ENCODE peak calls at places on chromosomes 11 and 22, in six cellular contexts. I is IMR-90, Z is mesenchymal stem cell, V is mesendoderm, T is H1, W is H9. P is an unnamed sample. For H3K4me1, the result is how much of the 10 kb centered on the place peaks cover.

GRCh38 chr11:119618208-119618909 is 110.6 kb downstream of the NECTIN1 start:
- DNase-seq in I (no peak), Z (no peak), W (peak), V (peak), T (no peak), P (peak)

GRCh38 chr11:11027271-11027670 is 169.4 kb upstream of the ZBED5 start:
- DNase-seq in V (no peak), I (peak), Z (peak), T (no peak), W (no peak), P (no peak)

GRCh38 chr22:36220457-36220921 is 18.8 kb downstream of the APOL2 start:
- DNase-seq in W (peak), Z (peak), T (no peak), I (peak), V (peak), P (no peak)

GRCh38 chr11:71283960-71284359 is 31.6 kb upstream of the SHANK2 start:
- DNase-seq in V (no peak), I (no peak), T (no peak), Z (no peak), W (peak), P (no peak)

GRCh38 chr22:20775342-20775895 is 1.5 kb downstream of the SERPIND1 start:
- DNase-seq in I (no peak), V (no peak), W (no peak), Z (no peak), T (no peak), P (no peak)

GRCh38 chr22:34696557-34696956 is 369.4 kb upstream of the ISX start:
- DNase-seq in Z (no peak), W (peak), T (peak), I (no peak), V (peak), P (peak)

GRCh38 chr11:127136438-127136837 is 135.9 kb upstream of the KIRREL3 start:
- DNase-seq in I (no peak), W (no peak), T (peak), V (peak), Z (no peak), P (no peak)

GRCh38 chr11:73188301-73188700 is 29.8 kb upstream of the P2RY2 start:
- DNase-seq in V (no peak), Z (no peak), W (no peak), T (no peak), I (no peak), P (no peak)

GRCh38 chr22:35987487-35987886 is 41.1 kb downstream of the RBFOX2 start:
- DNase-seq in Z (peak), T (no peak), W (no peak), V (no peak), I (peak), P (no peak)

GRCh38 chr11:8649361-8649760 is 33.1 kb downstream of the TRIM66 start:
- DNase-seq in W (no peak), Z (peak), V (peak), T (no peak), I (peak), P (no peak)

GRCh38 chr11:16795146-16795545 is 56.7 kb downstream of the C11orf58 start:
- DNase-seq in V (no peak), Z (no peak), W (no peak), T (no peak), I (no peak), P (no peak)

GRCh38 chr22:35594686-35595085 is 22.4 kb downstream of the MB start:
- DNase-seq in Z (no peak), V (no peak), T (no peak), I (no peak), W (no peak), P (no peak)

GRCh38 chr11:130909650-130910049 is 6.6 kb downstream of the SNX19 start:
- DNase-seq in V (no peak), T (no peak), W (no peak), I (peak), Z (peak), P (no peak)

GRCh38 chr11:15617126-15617525 is 502.4 kb downstream of the INSC start:
- DNase-seq in Z (no peak), T (no peak), W (no peak), I (no peak), V (no peak), P (no peak)

GRCh38 chr11:72224587-72225410 is at the start of gene INPPL1:
- DNase-seq in I (no peak), T (peak), V (peak), W (peak), Z (peak), P (no peak)

GRCh38 chr22:40345271-40345670 is 1.0 kb upstream of the ADSL start:
- DNase-seq in W (no peak), Z (peak), T (no peak), I (peak), V (no peak), P (no peak)

GRCh38 chr11:100776212-100776896 is 89.3 kb downstream of the ARHGAP42 start:
- DNase-seq in Z (peak), V (no peak), W (no peak), T (no peak), I (peak), P (no peak)

GRCh38 chr11:41118521-41118920 is 340.9 kb downstream of the LRRC4C start:
- DNase-seq in I (no peak), W (no peak), V (no peak), T (no peak), Z (no peak), P (no peak)

DNA sequence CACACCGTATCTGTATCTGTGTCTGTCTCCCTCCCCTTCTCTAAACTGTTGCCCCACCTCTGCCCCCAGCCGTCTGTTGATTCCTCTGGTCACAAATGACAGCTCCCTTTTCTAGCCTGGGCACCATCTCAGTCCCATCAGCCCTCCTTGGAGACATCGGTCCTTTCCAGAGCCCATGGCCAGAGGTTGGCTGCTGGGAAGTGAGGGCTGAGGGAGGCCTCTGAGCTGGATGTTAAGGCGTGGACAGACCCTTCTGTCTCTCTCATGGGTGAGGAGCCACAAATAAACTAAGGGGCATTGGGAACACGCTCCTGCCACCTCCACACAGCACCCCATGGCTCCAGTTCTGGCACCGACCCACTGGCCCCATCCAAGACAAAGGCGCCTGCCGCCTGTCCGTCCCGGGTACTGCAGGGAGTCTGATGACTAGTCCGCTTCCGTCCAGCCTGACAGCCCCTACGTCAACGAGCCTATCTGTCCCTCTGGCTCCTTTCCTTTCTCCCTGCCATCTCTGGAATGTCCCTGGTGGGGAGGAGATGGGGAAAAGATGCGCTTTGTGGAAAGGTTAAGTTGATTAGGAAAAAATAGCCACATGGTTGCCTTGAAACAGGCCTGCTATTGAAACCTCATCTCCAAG is 10.5 kb downstream of the PDGFB start:
- DNase-seq in T (peak), I (no peak), V (peak), W (no peak), Z (peak), P (peak)
- H3K4ac ChIP-seq in T (peak), I (peak), V (peak), W (no peak), Z (no peak), P (peak)

DNA sequence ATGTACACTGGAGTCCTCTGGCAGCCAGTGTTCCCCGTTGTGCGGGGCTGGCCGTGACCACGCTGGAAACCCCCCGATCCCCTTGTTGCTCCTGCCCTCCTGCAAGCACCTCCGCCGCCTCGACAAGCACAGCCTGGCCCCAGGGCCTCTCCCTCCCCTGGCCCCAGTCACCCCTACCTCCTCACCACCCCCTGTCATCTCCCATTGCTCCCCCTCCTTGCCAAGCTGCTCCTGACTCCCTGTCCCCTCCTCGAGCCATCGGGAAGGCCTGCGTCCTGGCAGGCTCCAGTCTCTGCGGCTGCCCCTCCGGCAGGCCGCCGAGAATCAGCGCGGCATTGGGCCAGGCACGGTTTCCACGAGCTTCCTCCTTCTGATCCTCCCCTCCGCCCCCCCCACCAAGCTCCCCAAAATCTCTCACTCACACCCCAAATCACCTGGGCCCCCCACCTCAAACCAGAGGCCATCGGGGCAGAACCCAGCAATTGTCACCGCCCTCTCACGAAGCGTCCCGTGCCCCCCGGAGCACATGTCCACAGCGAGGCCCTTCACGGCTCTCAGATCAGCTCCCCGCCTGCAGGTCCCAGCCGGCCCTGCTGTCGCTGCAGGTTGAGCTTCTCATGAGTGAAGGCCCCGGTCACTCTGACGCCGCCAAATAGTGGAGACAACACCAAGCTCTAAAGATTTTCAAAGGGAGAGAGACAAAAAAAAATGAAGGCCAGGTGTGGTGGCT is 5.7 kb upstream of the LSP1 start:
- DNase-seq in Z (no peak), V (no peak), I (no peak), W (no peak), T (no peak), P (no peak)
- H3K4me1 ChIP-seq in Z (under half), V (under half), I (under half), W (under half), T (under half), P (under half)

DNA sequence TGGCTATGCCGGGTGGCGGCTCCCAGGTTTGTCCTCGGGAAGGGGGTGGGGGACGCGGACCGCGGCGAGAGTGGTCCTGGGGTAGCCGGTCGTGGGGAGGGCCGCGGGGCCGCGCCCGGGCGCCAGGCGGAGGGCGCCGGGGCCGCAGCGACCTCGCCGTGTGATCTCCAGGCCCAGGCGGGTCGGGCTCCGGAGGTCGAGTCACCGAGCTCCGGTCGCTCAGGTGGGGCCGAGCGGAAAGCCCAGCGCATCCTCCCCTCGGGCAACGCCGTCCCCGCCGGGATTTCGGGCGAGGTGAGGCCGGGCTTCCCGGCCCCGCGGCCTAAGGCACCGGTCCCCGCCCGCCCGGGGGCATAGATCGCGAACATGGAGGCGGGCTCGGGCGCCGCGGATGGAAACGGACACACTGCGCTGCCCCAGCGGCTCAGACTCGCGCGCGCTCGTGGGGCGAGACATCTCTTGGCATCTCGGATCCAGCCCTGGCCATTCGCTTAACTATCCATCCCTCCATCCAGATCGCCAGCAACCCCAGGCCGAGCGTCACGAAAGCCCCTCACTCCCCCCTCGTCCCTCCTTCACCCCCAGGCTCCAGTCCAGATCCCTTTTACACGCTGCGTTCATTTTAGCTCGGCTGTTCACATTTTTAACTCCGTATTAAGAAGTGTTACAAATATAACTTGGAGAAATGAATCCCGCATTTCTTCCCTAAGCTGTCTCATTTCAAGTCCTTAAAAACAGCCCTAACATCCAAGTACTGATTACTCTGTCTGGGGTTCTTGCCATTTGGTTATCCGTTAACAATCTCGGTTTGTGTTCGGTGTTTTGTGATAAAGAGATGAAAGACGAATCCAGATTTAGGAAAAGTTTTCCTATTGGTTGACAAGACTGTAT is 460 bp downstream of the ZC3H12C start:
- DNase-seq in Z (peak), W (peak), I (peak), T (peak), V (peak), P (peak)
- H3K4ac ChIP-seq in Z (peak), W (no peak), I (peak), T (no peak), V (peak), P (peak)

GRCh38 chr11:13336246-13336873 is 58.8 kb downstream of the BMAL1 start:
- DNase-seq in V (no peak), Z (no peak), W (no peak), T (no peak), I (peak), P (no peak)
- H3K4me1 ChIP-seq in V (under half), Z (under half), W (under half), T (under half), I (under half), P (under half)

DNA sequence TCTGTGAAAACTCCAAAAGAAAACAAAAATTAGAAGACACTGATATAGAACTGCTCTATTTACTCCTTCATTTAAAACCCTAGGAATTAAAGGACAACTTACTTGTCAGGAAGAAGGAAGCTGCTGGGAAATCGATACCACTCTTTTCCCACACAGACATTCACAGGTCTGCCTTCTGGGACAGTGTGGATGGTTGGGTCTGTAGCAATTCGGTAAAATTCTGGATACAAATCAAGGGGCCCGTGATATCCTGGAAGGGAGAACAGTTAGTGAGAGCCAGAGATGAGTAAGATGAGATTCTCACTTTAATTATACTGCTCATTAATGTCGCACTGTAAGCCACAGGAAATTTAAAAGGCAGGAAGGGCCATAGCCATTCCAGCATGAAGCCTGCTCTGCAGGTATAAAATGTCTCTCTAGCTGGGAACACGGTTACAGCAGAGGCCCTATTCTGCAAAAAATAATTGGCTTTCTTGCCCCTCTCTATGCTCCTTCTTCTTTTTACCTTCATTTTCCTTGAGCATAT is 34.0 kb downstream of the ALG9 start:
- DNase-seq in Z (no peak), W (no peak), T (no peak), I (no peak), V (no peak), P (no peak)
- H3K4ac ChIP-seq in Z (no peak), W (no peak), T (no peak), I (no peak), V (no peak), P (no peak)

DNA sequence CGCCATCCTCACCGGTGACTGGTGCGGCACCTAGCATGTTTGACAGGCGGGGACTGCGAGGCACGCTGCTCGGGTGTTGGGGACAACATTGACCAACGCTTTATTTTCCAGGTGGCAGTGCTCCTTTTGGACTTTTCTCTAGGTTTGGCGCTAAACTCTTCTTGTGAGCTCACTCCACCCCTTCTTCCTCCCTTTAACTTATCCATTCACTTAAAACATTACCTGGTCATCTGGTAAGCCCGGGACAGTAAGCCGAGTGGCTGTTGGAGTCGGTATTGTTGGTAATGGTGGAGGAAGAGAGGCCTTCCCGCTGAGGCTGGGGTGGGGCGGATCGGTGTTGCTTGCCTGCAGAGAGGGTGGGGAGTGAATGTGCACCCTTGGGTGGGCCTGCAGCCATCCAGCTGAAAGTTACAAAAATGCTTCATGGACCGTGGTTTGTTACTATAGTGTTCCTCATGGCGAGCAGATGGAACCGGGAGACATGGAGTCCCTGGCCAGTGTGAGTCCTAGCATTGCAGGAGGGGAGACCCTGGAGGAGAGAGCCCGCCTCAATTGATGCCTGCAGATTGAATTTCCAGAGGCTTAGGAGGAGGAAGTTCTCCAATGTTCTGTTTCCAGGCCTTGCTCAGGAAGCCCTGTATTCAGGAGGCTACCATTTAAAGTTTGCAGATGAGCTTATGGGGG is 1.1 kb downstream of the NEAT1 start:
- DNase-seq in Z (no peak), V (no peak), I (peak), T (no peak), W (no peak), P (no peak)
- H3K4me1 ChIP-seq in Z (under half), V (under half), I (under half), T (under half), W (under half), P (under half)

GRCh38 chr11:69968407-69969347 is 109.4 kb upstream of the ANO1 start:
- DNase-seq in T (no peak), I (no peak), V (no peak), Z (no peak), W (no peak), P (no peak)

GRCh38 chr11:69969890-69970784 is 108.0 kb upstream of the ANO1 start:
- DNase-seq in T (no peak), I (no peak), Z (peak), V (peak), W (no peak), P (no peak)

GRCh38 chr11:69972351-69972802 is 105.7 kb upstream of the ANO1 start:
- DNase-seq in V (no peak), W (no peak), T (no peak), I (no peak), Z (no peak), P (no peak)

GRCh38 chr11:69971741-69972140 is 106.4 kb upstream of the ANO1 start:
- DNase-seq in Z (no peak), I (no peak), V (no peak), T (no peak), W (no peak), P (no peak)

DNA sequence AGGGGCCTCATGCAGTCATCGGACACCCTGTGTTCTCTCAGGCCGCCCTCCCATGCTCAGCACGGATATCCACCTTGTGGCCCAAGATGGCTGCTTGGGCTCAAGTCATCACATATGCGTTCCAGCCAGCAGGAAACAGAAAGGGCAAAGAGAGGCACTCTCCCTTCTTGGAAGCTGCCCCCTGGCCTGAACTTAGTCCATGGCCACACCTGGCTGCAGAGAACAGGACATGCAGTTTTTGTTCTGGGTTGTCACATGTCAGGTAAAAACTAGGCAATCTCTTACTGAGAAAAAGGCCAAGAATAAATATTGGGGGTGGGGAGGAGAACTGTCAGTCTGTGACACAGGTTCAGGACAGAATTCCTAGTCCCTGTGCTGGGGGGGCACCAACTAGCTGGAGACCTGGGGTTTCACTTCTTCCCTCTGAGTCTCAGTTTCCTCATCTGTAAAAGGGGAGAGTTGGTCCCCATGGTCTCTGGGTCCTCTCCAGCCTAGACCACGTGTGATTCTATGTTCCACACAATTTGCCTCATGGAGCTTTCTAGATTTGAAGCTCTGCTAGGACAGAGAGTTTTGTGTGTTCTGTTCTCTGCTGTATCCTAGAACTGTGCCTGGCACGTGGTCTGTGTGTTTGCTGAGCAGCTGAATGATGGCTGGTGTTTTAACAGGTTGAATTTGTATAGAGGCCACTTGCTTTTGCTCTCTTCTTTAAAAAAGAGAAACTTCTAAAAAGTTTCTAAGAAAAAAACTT is 107.2 kb upstream of the ANO1 start:
- DNase-seq in T (no peak), V (no peak), W (no peak), I (no peak), Z (no peak), P (no peak)
- H3K4ac ChIP-seq in T (no peak), V (no peak), W (no peak), I (peak), Z (no peak), P (no peak)

GRCh38 chr11:76524461-76524860 is 79.6 kb downstream of the EMSY start:
- DNase-seq in Z (no peak), I (peak), T (no peak), W (no peak), V (no peak), P (no peak)

GRCh38 chr11:76523786-76524436 is 79.1 kb downstream of the EMSY start:
- DNase-seq in W (no peak), I (no peak), T (no peak), V (no peak), Z (no peak), P (no peak)

GRCh38 chr11:76524919-76525318 is 80.1 kb downstream of the EMSY start:
- DNase-seq in Z (no peak), T (no peak), V (no peak), W (no peak), I (peak), P (no peak)

GRCh38 chr11:76526878-76527277 is 82.1 kb downstream of the EMSY start:
- DNase-seq in I (no peak), W (no peak), T (no peak), Z (no peak), V (peak), P (no peak)

GRCh38 chr11:76523147-76523546 is 78.3 kb downstream of the EMSY start:
- DNase-seq in W (no peak), I (no peak), Z (peak), V (peak), T (no peak), P (no peak)
- H3K4me1 ChIP-seq in W (under half), I (under half), Z (under half), V (under half), T (under half), P (under half)

GRCh38 chr11:60428517-60428916 is 855 bp upstream of the MS4A5 start:
- DNase-seq in W (no peak), V (peak), Z (no peak), T (no peak), I (no peak), P (no peak)

GRCh38 chr11:60429272-60429671 is at the start of gene MS4A5:
- DNase-seq in V (no peak), W (no peak), T (no peak), Z (no peak), I (no peak), P (no peak)
- H3K4ac ChIP-seq in V (no peak), W (no peak), T (no peak), Z (no peak), I (no peak), P (no peak)

P was measured in neuronal stem cell.